ENCODE peak calls at places on chromosome 1, in five cellular contexts. X, F, H, C and L are unnamed samples.

GRCh38 chr1:151718011-151718431 is 1.4 kb upstream of the CELF3 start:
- DNase-seq in X (no peak), F (no peak), H (no peak), C (peak), L (no peak)

GRCh38 chr1:220431840-220432239 is 96.1 kb upstream of the MARK1 start:
- DNase-seq in X (no peak), F (no peak), H (no peak), C (no peak), L (no peak)

GRCh38 chr1:154989195-154989860 is 4.1 kb upstream of the LENEP start:
- DNase-seq in X (no peak), F (no peak), H (no peak), C (no peak), L (no peak)

GRCh38 chr1:34684246-34684645 is 70.6 kb upstream of the GJB5 start:
- DNase-seq in X (peak), F (no peak), H (no peak), C (no peak), L (no peak)

GRCh38 chr1:182957902-182958395 is 5.0 kb upstream of the SHCBP1L start:
- DNase-seq in X (no peak), F (no peak), H (no peak), C (no peak), L (no peak)

GRCh38 chr1:109959974-109960744 is 24.4 kb upstream of the AHCYL1 start:
- DNase-seq in X (peak), F (no peak), H (no peak), C (peak), L (no peak)

GRCh38 chr1:9080704-9081291 is 11.4 kb upstream of the SLC2A5 start:
- DNase-seq in X (no peak), F (no peak), H (no peak), C (no peak), L (no peak)

GRCh38 chr1:204274441-204274840 is 60.7 kb upstream of the GOLT1A start:
- DNase-seq in X (no peak), F (no peak), H (no peak), C (peak), L (no peak)

GRCh38 chr1:159205225-159205624 is 550 bp downstream of the ACKR1 start:
- DNase-seq in X (no peak), F (no peak), H (no peak), C (no peak), L (no peak)

DNA sequence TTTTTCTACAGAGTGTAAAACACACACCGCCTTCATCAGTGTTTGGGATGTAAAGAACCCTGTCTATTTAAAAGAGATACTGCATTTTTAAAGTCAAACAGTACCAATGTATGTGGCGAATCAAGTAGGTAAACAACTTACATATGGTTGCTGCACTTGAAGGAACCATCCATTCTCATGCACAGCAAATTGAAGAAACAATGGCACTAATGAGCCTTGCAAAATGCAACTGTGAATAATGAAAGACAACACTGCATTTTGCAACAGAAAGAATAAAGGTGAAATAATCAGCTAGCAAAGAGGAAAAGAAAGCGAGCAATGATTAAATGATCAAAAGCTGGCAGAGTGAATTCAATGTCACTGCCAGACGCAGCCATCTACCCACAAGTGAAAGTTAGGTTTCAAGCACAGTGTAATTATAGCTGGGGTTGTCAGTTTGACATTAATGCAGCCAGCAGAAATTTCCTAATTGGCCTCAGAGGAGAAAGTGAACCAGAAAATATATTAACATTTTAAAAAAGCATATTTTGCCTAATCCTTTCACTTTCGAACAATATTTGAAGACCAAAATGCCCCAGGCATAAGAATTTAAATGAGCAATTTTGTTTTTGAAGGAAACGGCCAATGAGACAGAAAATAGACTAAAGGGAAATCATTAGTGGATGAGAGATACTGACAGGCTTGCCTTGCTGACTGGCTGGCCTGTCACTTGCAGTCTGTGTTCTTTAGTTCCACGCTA is 11.0 kb upstream of the BARHL2 start:
- DNase-seq in X (no peak), F (no peak), H (peak), C (no peak), L (no peak)
- TF ChIP-seq CTCF in X (no peak), F (no peak), H (no peak), C (no peak), L (no peak)

GRCh38 chr1:33257388-33257758 is 1.1 kb downstream of the ZNF362 start:
- DNase-seq in X (peak), F (no peak), H (no peak), C (no peak), L (no peak)

GRCh38 chr1:33255347-33256311 is 663 bp upstream of the ZNF362 start:
- DNase-seq in X (peak), F (peak), H (peak), C (peak), L (peak)

GRCh38 chr1:33257759-33258712 is 1.7 kb downstream of the ZNF362 start:
- DNase-seq in X (peak), F (no peak), H (no peak), C (peak), L (no peak)

GRCh38 chr1:33256335-33256700 is at the start of gene ZNF362:
- DNase-seq in X (peak), F (peak), H (peak), C (peak), L (no peak)

GRCh38 chr1:33256701-33257387 is 552 bp downstream of the ZNF362 start:
- DNase-seq in X (peak), F (peak), H (peak), C (peak), L (peak)
- TF ChIP-seq CTCF in X (no peak), F (no peak), H (no peak), C (no peak), L (no peak)

DNA sequence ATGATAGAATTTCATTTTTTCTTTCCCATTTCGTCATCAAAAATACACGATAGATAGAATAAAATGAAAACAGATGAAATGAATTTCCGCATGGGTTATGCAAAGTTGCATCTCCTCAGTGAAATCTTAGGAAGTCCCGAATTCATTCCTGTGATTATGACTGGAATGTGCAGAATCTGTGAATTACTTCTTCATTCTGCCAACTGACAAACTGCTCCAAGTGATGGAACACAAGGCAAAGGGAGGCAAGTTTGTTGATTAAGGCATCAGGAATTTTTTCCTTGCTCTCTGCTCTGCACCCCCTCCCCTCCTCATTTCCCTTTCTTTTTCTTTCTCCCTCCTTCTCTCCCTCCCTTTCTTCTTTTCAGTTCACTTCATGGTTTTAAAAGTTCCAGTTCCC is 37.0 kb upstream of the ADGRL4 start:
- DNase-seq in X (no peak), F (no peak), H (no peak), C (peak), L (no peak)
- TF ChIP-seq CTCF in X (no peak), F (no peak), H (no peak), C (no peak), L (no peak)

DNA sequence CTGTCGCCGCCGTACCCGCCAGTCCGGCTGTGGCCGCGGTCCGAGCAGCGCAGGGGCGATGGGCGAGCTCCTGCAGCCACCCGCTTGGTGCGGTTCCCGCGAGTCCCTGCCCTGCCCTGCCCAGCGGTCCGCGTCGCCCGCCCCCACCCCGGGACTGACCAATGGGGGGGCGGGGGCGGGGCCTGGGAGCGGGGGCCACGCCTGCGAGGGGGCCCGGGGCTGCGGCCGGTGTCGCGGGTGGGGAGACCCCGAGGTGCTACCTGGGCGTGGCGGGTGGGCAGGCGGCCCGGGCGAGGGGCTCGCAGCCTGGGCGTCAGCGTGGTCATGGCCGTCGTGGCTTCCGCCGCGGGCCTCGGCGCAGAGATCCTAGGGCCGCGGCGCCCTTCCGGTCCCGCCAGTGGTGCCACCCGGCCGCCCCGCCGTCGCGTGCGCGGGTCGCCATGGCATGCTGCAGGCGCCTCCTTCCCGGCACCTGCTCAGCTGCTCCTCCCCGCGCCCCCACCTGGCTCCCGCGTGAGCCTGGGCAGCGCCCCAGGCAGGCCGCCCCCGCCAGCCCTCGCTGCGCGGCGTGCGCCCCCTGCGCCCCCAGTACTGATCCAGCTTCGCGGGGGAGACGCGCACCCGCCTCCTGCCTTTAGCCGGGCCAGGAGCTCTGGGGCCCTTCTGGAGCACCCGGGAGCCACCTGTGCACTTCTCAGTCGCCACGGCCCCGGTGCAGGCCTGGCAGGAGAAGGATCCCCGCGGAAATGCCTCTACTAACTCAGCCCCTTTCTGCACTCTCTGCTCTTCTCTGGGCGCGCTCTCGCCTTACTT is at the start of gene BMP8B:
- DNase-seq in X (peak), F (peak), H (peak), C (no peak), L (no peak)
- TF ChIP-seq CTCF in X (no peak), F (no peak), H (no peak), C (no peak), L (no peak)